ENCODE peak calls at places on chromosomes 3 and 15, in seven cellular contexts. J is stimulated activated CD4-positive, alpha-beta T cell treated with anti-CD3 and anti-CD28 coated beads, Interleukin-12 subunit alpha, Interleukin-12 subunit beta, amount 100 ng/mL, for 4 hours; Z is AML-193; N is ELF-1; M is T-cell; P is memory B cell; B is esophagus squamous epithelium. L is an unnamed sample.

GRCh38 chr3:84980456-84980855 is 21.7 kb downstream of the CADM2 start:
- DNase-seq in J (no peak), Z (no peak), N (no peak), M (no peak), P (no peak), B (no peak), L (no peak)

GRCh38 chr3:103056953-103057450 is 622.2 kb downstream of the ZPLD1 start:
- DNase-seq in J (no peak), Z (no peak), N (no peak), M (no peak), P (no peak), B (no peak), L (no peak)

GRCh38 chr3:105585-105984 is 91.0 kb upstream of the CHL1 start:
- DNase-seq in J (no peak), Z (no peak), N (no peak), M (no peak), P (no peak), B (no peak), L (no peak)

GRCh38 chr15:74253276-74253921 is 17.3 kb downstream of the CCDC33 start:
- DNase-seq in J (no peak), Z (no peak), N (no peak), M (no peak), P (no peak), B (no peak), L (no peak)

GRCh38 chr3:100682056-100682853 is 27.0 kb upstream of the TFG start:
- DNase-seq in J (no peak), Z (no peak), N (no peak), M (no peak), P (no peak), B (no peak), L (no peak)

GRCh38 chr15:55499158-55499557 is 8.9 kb downstream of the DNAAF4 start:
- DNase-seq in J (no peak), Z (no peak), N (no peak), M (no peak), P (no peak), B (no peak), L (no peak)

GRCh38 chr3:192861972-192862371 is 55.7 kb downstream of the MB21D2 start:
- DNase-seq in J (no peak), Z (no peak), N (no peak), M (no peak), P (no peak), B (no peak), L (no peak)

GRCh38 chr3:15064299-15064834 is 748 bp downstream of the MRPS25 start:
- DNase-seq in J (peak; percentile 19), Z (peak; percentile 16), N (peak; percentile 38), M (no peak), P (no peak), B (no peak), L (peak; percentile 18)

GRCh38 chr3:53841296-53841695 is 4.9 kb downstream of the CHDH start:
- DNase-seq in J (no peak), Z (no peak), N (no peak), M (no peak), P (no peak), B (no peak), L (no peak)

GRCh38 chr3:66722675-66723074 is 221.9 kb upstream of the LRIG1 start:
- DNase-seq in J (no peak), Z (no peak), N (peak; percentile 12), M (no peak), P (no peak), B (no peak), L (no peak)

GRCh38 chr3:127544806-127545545 is 45.6 kb downstream of the TPRA1 start:
- DNase-seq in J (no peak), Z (no peak), N (no peak), M (no peak), P (no peak), B (no peak), L (no peak)

GRCh38 chr3:43923101-43923979 is 232.6 kb downstream of the ABHD5 start:
- DNase-seq in J (no peak), Z (no peak), N (no peak), M (no peak), P (no peak), B (no peak), L (no peak)

GRCh38 chr15:89774492-89774891 is 1.6 kb upstream of the MESP2 start:
- DNase-seq in J (no peak), Z (no peak), N (no peak), M (no peak), P (no peak), B (no peak), L (no peak)

GRCh38 chr3:148092624-148093194 is 605.0 kb upstream of the AGTR1 start:
- DNase-seq in J (no peak), Z (no peak), N (no peak), M (no peak), P (no peak), B (no peak), L (no peak)

GRCh38 chr3:109803274-109803673 is 465.9 kb upstream of the DPPA4 start:
- DNase-seq in J (no peak), Z (no peak), N (no peak), M (no peak), P (no peak), B (no peak), L (no peak)

GRCh38 chr3:146160233-146160963 is 586 bp downstream of the PLOD2 start:
- DNase-seq in J (no peak), Z (no peak), N (peak; percentile 91), M (no peak), P (no peak), B (no peak), L (no peak)

GRCh38 chr15:99213187-99213811 is 36.1 kb downstream of the TTC23 start:
- DNase-seq in J (peak; percentile 58), Z (peak; percentile 39), N (peak; percentile 33), M (no peak), P (peak; percentile 51), B (no peak), L (peak; percentile 43)

GRCh38 chr3:184154909-184155643 is at the start of gene DVL3:
- DNase-seq in J (peak; percentile 38), Z (peak; percentile 40), N (peak; percentile 69), M (no peak), P (peak; percentile 66), B (no peak), L (peak; percentile 51)

GRCh38 chr15:98854496-98854895 is 153.1 kb downstream of the PGPEP1L start:
- DNase-seq in J (no peak), Z (no peak), N (no peak), M (no peak), P (no peak), B (no peak), L (no peak)

L was measured in activated T-helper 1 cell treated with anti-CD3 and anti-CD28 coated beads, Interleukin-12 subunit alpha, Interleukin-12 subunit beta, Interleukin-2, Interleukin-4 antibody, amounts not matched to agents 30 ng/mL and 10 ng/mL and 1 ng/mL, durations not matched to agents 14 hours and 24 hours and 36 hours.